ENCODE peak calls at places on chromosomes 5 and 9, in nine cellular contexts. One of them, this sample, is unnamed.

GRCh38 chr5:122152266-122152900 is 23.0 kb downstream of the ZNF474 start:
- DNase-seq in prostate gland: no peak
- DNase-seq in stomach: no peak
- DNase-seq in NB4: no peak
- DNase-seq in K562: no peak
- DNase-seq in transverse colon: no peak
- DNase-seq in heart left ventricle: no peak
- DNase-seq in endothelial cell of umbilical vein: no peak
- DNase-seq in gastrocnemius medialis: no peak
- DNase-seq in this sample: no peak

GRCh38 chr5:1106385-1107166 is 5.3 kb downstream of the SLC12A7 start:
- DNase-seq in NB4: no peak
- DNase-seq in stomach: no peak
- DNase-seq in prostate gland: no peak
- DNase-seq in transverse colon: no peak
- DNase-seq in K562: no peak
- DNase-seq in endothelial cell of umbilical vein: no peak
- DNase-seq in heart left ventricle: no peak
- DNase-seq in gastrocnemius medialis: no peak
- DNase-seq in this sample: no peak

GRCh38 chr9:108562176-108562575 is 293.6 kb downstream of the ACTL7B start:
- DNase-seq in transverse colon: no peak
- DNase-seq in stomach: no peak
- DNase-seq in heart left ventricle: no peak
- DNase-seq in gastrocnemius medialis: no peak
- DNase-seq in K562: no peak
- DNase-seq in NB4: no peak
- DNase-seq in endothelial cell of umbilical vein: no peak
- DNase-seq in prostate gland: no peak
- DNase-seq in this sample: peak

GRCh38 chr9:14779566-14780022 is 57.1 kb upstream of the CER1 start:
- DNase-seq in heart left ventricle: no peak
- DNase-seq in gastrocnemius medialis: peak
- DNase-seq in transverse colon: no peak
- DNase-seq in stomach: no peak
- DNase-seq in K562: no peak
- DNase-seq in prostate gland: no peak
- DNase-seq in NB4: no peak
- DNase-seq in endothelial cell of umbilical vein: no peak
- DNase-seq in this sample: no peak

GRCh38 chr5:151703227-151703626 is 16.5 kb upstream of the SPARC start:
- DNase-seq in prostate gland: no peak
- DNase-seq in transverse colon: no peak
- DNase-seq in NB4: no peak
- DNase-seq in gastrocnemius medialis: peak
- DNase-seq in heart left ventricle: no peak
- DNase-seq in endothelial cell of umbilical vein: no peak
- DNase-seq in stomach: no peak
- DNase-seq in K562: no peak
- DNase-seq in this sample: no peak

GRCh38 chr9:76395381-76395780 is 1.2 kb upstream of the RFK start:
- DNase-seq in transverse colon: no peak
- DNase-seq in K562: no peak
- DNase-seq in NB4: peak
- DNase-seq in heart left ventricle: no peak
- DNase-seq in stomach: no peak
- DNase-seq in endothelial cell of umbilical vein: no peak
- DNase-seq in gastrocnemius medialis: no peak
- DNase-seq in prostate gland: no peak
- DNase-seq in this sample: no peak

GRCh38 chr5:74595143-74595915 is 45.2 kb downstream of the ENC1 start:
- DNase-seq in transverse colon: no peak
- DNase-seq in NB4: no peak
- DNase-seq in endothelial cell of umbilical vein: peak
- DNase-seq in K562: peak
- DNase-seq in prostate gland: no peak
- DNase-seq in gastrocnemius medialis: no peak
- DNase-seq in heart left ventricle: no peak
- DNase-seq in stomach: no peak
- DNase-seq in this sample: no peak

GRCh38 chr5:12177851-12178250 is 273.6 kb upstream of the CTNND2 start:
- DNase-seq in heart left ventricle: no peak
- DNase-seq in transverse colon: no peak
- DNase-seq in endothelial cell of umbilical vein: no peak
- DNase-seq in stomach: no peak
- DNase-seq in K562: no peak
- DNase-seq in gastrocnemius medialis: no peak
- DNase-seq in NB4: no peak
- DNase-seq in prostate gland: no peak
- DNase-seq in this sample: no peak

GRCh38 chr9:115262477-115262876 is 144.5 kb upstream of the TNC start:
- DNase-seq in K562: no peak
- DNase-seq in prostate gland: peak
- DNase-seq in heart left ventricle: peak
- DNase-seq in gastrocnemius medialis: no peak
- DNase-seq in transverse colon: peak
- DNase-seq in endothelial cell of umbilical vein: no peak
- DNase-seq in stomach: peak
- DNase-seq in NB4: no peak
- DNase-seq in this sample: peak

GRCh38 chr9:27653246-27653645 is 80.0 kb upstream of the C9orf72 start:
- DNase-seq in K562: no peak
- DNase-seq in prostate gland: no peak
- DNase-seq in heart left ventricle: no peak
- DNase-seq in transverse colon: no peak
- DNase-seq in NB4: no peak
- DNase-seq in endothelial cell of umbilical vein: no peak
- DNase-seq in stomach: no peak
- DNase-seq in gastrocnemius medialis: no peak
- DNase-seq in this sample: no peak

GRCh38 chr5:9546973-9547947 is 1.4 kb upstream of the SEMA5A start:
- DNase-seq in gastrocnemius medialis: no peak
- DNase-seq in transverse colon: peak
- DNase-seq in heart left ventricle: peak
- DNase-seq in K562: no peak
- DNase-seq in NB4: no peak
- DNase-seq in stomach: no peak
- DNase-seq in endothelial cell of umbilical vein: peak
- DNase-seq in prostate gland: peak
- DNase-seq in this sample: no peak

GRCh38 chr9:114804504-114804903 is 1.3 kb downstream of the TNFSF15 start:
- DNase-seq in K562: no peak
- DNase-seq in heart left ventricle: no peak
- DNase-seq in transverse colon: peak
- DNase-seq in prostate gland: peak
- DNase-seq in NB4: peak
- DNase-seq in gastrocnemius medialis: no peak
- DNase-seq in endothelial cell of umbilical vein: peak
- DNase-seq in stomach: peak
- DNase-seq in this sample: no peak

GRCh38 chr9:136321561-136321960 is 5.8 kb upstream of the GPSM1 start:
- DNase-seq in stomach: no peak
- DNase-seq in prostate gland: no peak
- DNase-seq in K562: no peak
- DNase-seq in endothelial cell of umbilical vein: no peak
- DNase-seq in heart left ventricle: no peak
- DNase-seq in NB4: no peak
- DNase-seq in transverse colon: no peak
- DNase-seq in gastrocnemius medialis: no peak
- DNase-seq in this sample: no peak

GRCh38 chr9:136322756-136323330 is 4.5 kb upstream of the GPSM1 start:
- DNase-seq in stomach: no peak
- DNase-seq in K562: no peak
- DNase-seq in heart left ventricle: no peak
- DNase-seq in transverse colon: no peak
- DNase-seq in gastrocnemius medialis: no peak
- DNase-seq in prostate gland: no peak
- DNase-seq in NB4: no peak
- DNase-seq in endothelial cell of umbilical vein: no peak
- DNase-seq in this sample: no peak

GRCh38 chr9:136324501-136325300 is 2.6 kb upstream of the GPSM1 start:
- DNase-seq in NB4: no peak
- DNase-seq in transverse colon: no peak
- DNase-seq in heart left ventricle: peak
- DNase-seq in K562: peak
- DNase-seq in gastrocnemius medialis: no peak
- DNase-seq in stomach: peak
- DNase-seq in endothelial cell of umbilical vein: no peak
- DNase-seq in prostate gland: no peak
- DNase-seq in this sample: no peak

GRCh38 chr9:136325354-136325753 is 2.0 kb upstream of the GPSM1 start:
- DNase-seq in transverse colon: no peak
- DNase-seq in endothelial cell of umbilical vein: no peak
- DNase-seq in NB4: no peak
- DNase-seq in prostate gland: no peak
- DNase-seq in K562: no peak
- DNase-seq in heart left ventricle: no peak
- DNase-seq in stomach: no peak
- DNase-seq in gastrocnemius medialis: no peak
- DNase-seq in this sample: no peak

GRCh38 chr9:136323420-136323819 is 3.9 kb upstream of the GPSM1 start:
- DNase-seq in NB4: no peak
- DNase-seq in stomach: no peak
- DNase-seq in transverse colon: peak
- DNase-seq in gastrocnemius medialis: no peak
- DNase-seq in prostate gland: peak
- DNase-seq in K562: no peak
- DNase-seq in heart left ventricle: no peak
- DNase-seq in endothelial cell of umbilical vein: no peak
- DNase-seq in this sample: no peak
- TF ChIP-seq CTCF in NB4: no peak
- TF ChIP-seq CTCF in stomach: no peak
- TF ChIP-seq CTCF in transverse colon: no peak
- TF ChIP-seq CTCF in gastrocnemius medialis: no peak
- TF ChIP-seq CTCF in prostate gland: no peak
- TF ChIP-seq CTCF in K562: no peak
- TF ChIP-seq CTCF in heart left ventricle: no peak
- TF ChIP-seq CTCF in endothelial cell of umbilical vein: no peak
- TF ChIP-seq CTCF in this sample: no peak

GRCh38 chr9:134385873-134386370 is 59.7 kb downstream of the RXRA start:
- DNase-seq in NB4: no peak
- DNase-seq in transverse colon: no peak
- DNase-seq in stomach: no peak
- DNase-seq in prostate gland: no peak
- DNase-seq in gastrocnemius medialis: no peak
- DNase-seq in endothelial cell of umbilical vein: no peak
- DNase-seq in heart left ventricle: no peak
- DNase-seq in K562: no peak
- DNase-seq in this sample: no peak
- TF ChIP-seq POLR2A in NB4: no peak
- TF ChIP-seq POLR2A in transverse colon: no peak
- TF ChIP-seq POLR2A in stomach: no peak
- TF ChIP-seq POLR2A in prostate gland: no peak
- TF ChIP-seq POLR2A in gastrocnemius medialis: no peak
- TF ChIP-seq POLR2A in endothelial cell of umbilical vein: no peak
- TF ChIP-seq POLR2A in heart left ventricle: no peak
- TF ChIP-seq POLR2A in K562: no peak
- TF ChIP-seq POLR2A in this sample: no peak

GRCh38 chr5:96934695-96935555 is 955 bp upstream of the LNPEP start:
- DNase-seq in gastrocnemius medialis: peak
- DNase-seq in heart left ventricle: peak
- DNase-seq in prostate gland: peak
- DNase-seq in K562: peak
- DNase-seq in transverse colon: peak
- DNase-seq in stomach: peak
- DNase-seq in NB4: peak
- DNase-seq in endothelial cell of umbilical vein: peak
- DNase-seq in this sample: peak
- TF ChIP-seq CTCF in gastrocnemius medialis: no peak
- TF ChIP-seq CTCF in heart left ventricle: no peak
- TF ChIP-seq CTCF in prostate gland: no peak
- TF ChIP-seq CTCF in K562: no peak
- TF ChIP-seq CTCF in transverse colon: no peak
- TF ChIP-seq CTCF in stomach: no peak
- TF ChIP-seq CTCF in NB4: no peak
- TF ChIP-seq CTCF in endothelial cell of umbilical vein: no peak
- TF ChIP-seq CTCF in this sample: no peak

GRCh38 chr9:136951541-136952353 is at the start of gene LCN12:
- DNase-seq in endothelial cell of umbilical vein: no peak
- DNase-seq in stomach: no peak
- DNase-seq in prostate gland: no peak
- DNase-seq in NB4: no peak
- DNase-seq in heart left ventricle: no peak
- DNase-seq in gastrocnemius medialis: no peak
- DNase-seq in K562: no peak
- DNase-seq in transverse colon: no peak
- DNase-seq in this sample: no peak

GRCh38 chr9:136949239-136949816 is 2.7 kb upstream of the LCN12 start:
- DNase-seq in K562: no peak
- DNase-seq in endothelial cell of umbilical vein: no peak
- DNase-seq in transverse colon: no peak
- DNase-seq in NB4: no peak
- DNase-seq in heart left ventricle: no peak
- DNase-seq in gastrocnemius medialis: no peak
- DNase-seq in prostate gland: no peak
- DNase-seq in stomach: no peak
- DNase-seq in this sample: no peak

GRCh38 chr9:136950656-136951030 is 1.4 kb upstream of the LCN12 start:
- DNase-seq in stomach: no peak
- DNase-seq in K562: no peak
- DNase-seq in endothelial cell of umbilical vein: no peak
- DNase-seq in transverse colon: no peak
- DNase-seq in NB4: no peak
- DNase-seq in prostate gland: no peak
- DNase-seq in gastrocnemius medialis: no peak
- DNase-seq in heart left ventricle: peak
- DNase-seq in this sample: no peak

GRCh38 chr9:136947955-136948510 is 3.0 kb downstream of the C8G start:
- DNase-seq in heart left ventricle: peak
- DNase-seq in K562: peak
- DNase-seq in stomach: peak
- DNase-seq in endothelial cell of umbilical vein: no peak
- DNase-seq in transverse colon: peak
- DNase-seq in NB4: peak
- DNase-seq in prostate gland: no peak
- DNase-seq in gastrocnemius medialis: peak
- DNase-seq in this sample: no peak

GRCh38 chr9:136949817-136950655 is 2.0 kb upstream of the LCN12 start:
- DNase-seq in stomach: peak
- DNase-seq in NB4: peak
- DNase-seq in gastrocnemius medialis: peak
- DNase-seq in prostate gland: peak
- DNase-seq in endothelial cell of umbilical vein: peak
- DNase-seq in heart left ventricle: peak
- DNase-seq in K562: peak
- DNase-seq in transverse colon: peak
- DNase-seq in this sample: peak
- TF ChIP-seq POLR2A in stomach: no peak
- TF ChIP-seq POLR2A in NB4: peak
- TF ChIP-seq POLR2A in gastrocnemius medialis: peak
- TF ChIP-seq POLR2A in prostate gland: peak
- TF ChIP-seq POLR2A in endothelial cell of umbilical vein: peak
- TF ChIP-seq POLR2A in heart left ventricle: peak
- TF ChIP-seq POLR2A in K562: peak
- TF ChIP-seq POLR2A in transverse colon: peak
- TF ChIP-seq POLR2A in this sample: no peak